ENCODE peak calls at places on chromosomes 7 and 10, in six cellular contexts. L is brain microvascular endothelial cell; O is activated T-helper 1 cell treated with anti-CD3 and anti-CD28 coated beads, Interleukin-12 subunit alpha, Interleukin-12 subunit beta, Interleukin-2, Interleukin-4 antibody, amounts not matched to agents 30 ng/mL and 10 ng/mL and 1 ng/mL, durations not matched to agents 14 hours and 24 hours and 36 hours; B is heart right ventricle; G is NCI-H2081; M is activated CD4-positive, CD25-positive, alpha-beta regulatory T cell. N is an unnamed sample.

GRCh38 chr10:65358565-65358964 is 1567.3 kb upstream of the LRRTM3 start:
- DNase-seq in B (no peak), O (no peak), M (no peak), L (peak), G (no peak), N (no peak)

GRCh38 chr7:17774248-17774647 is 166.0 kb downstream of the SNX13 start:
- DNase-seq in L (peak), B (peak), G (no peak), O (no peak), M (no peak), N (no peak)

GRCh38 chr7:29896685-29897411 is 90.5 kb downstream of the WIPF3 start:
- DNase-seq in M (no peak), B (no peak), L (no peak), G (no peak), O (no peak), N (no peak)

GRCh38 chr7:2775376-2775775 is 68.7 kb downstream of the GNA12 start:
- DNase-seq in G (no peak), B (no peak), L (no peak), O (no peak), M (no peak), N (no peak)

GRCh38 chr10:87956055-87956454 is 92.6 kb downstream of the PTEN start:
- DNase-seq in B (no peak), O (no peak), L (no peak), M (no peak), G (no peak), N (no peak)

GRCh38 chr10:4431114-4431862 is 394.7 kb upstream of the AKR1E2 start:
- DNase-seq in O (no peak), B (no peak), M (no peak), G (no peak), L (peak), N (no peak)

GRCh38 chr10:81002382-81002781 is 464.7 kb downstream of the SH2D4B start:
- DNase-seq in O (no peak), G (no peak), L (no peak), B (no peak), M (no peak), N (no peak)

GRCh38 chr7:123562121-123562520 is 4.5 kb upstream of the NDUFA5 start:
- DNase-seq in G (no peak), O (no peak), B (no peak), L (no peak), M (no peak), N (no peak)

GRCh38 chr7:132465516-132465915 is 110.8 kb downstream of the PLXNA4 start:
- DNase-seq in O (no peak), L (no peak), G (no peak), B (no peak), M (no peak), N (no peak)

GRCh38 chr10:132939957-132940790 is 2.2 kb downstream of the CFAP46 start:
- DNase-seq in M (no peak), L (peak), G (no peak), B (no peak), O (no peak), N (peak)

GRCh38 chr10:81696609-81697388 is 178.2 kb upstream of the NRG3 start:
- DNase-seq in L (no peak), G (no peak), O (no peak), M (no peak), B (no peak), N (peak)

GRCh38 chr10:57694956-57695605 is 572.6 kb downstream of the IPMK start:
- DNase-seq in L (peak), M (no peak), O (no peak), G (peak), B (no peak), N (no peak)

GRCh38 chr7:149854611-149855367 is 16.6 kb downstream of the ZNF862 start:
- DNase-seq in L (peak), O (no peak), G (peak), M (no peak), B (peak), N (no peak)

GRCh38 chr7:95824586-95824985 is 52.2 kb downstream of the DYNC1I1 start:
- DNase-seq in L (no peak), M (no peak), G (no peak), O (no peak), B (no peak), N (no peak)

GRCh38 chr10:81026597-81026996 is 488.9 kb downstream of the SH2D4B start:
- DNase-seq in L (peak), O (no peak), B (no peak), M (no peak), G (no peak), N (no peak)

GRCh38 chr10:46231087-46231486 is 55.7 kb upstream of the ANTXRL start:
- DNase-seq in M (no peak), O (no peak), G (no peak), L (no peak), B (peak), N (no peak)

GRCh38 chr10:100516847-100517246 is 2.8 kb downstream of the SEC31B start:
- DNase-seq in M (no peak), L (no peak), B (no peak), G (no peak), O (no peak), N (no peak)

GRCh38 chr7:149850007-149850594 is 11.9 kb downstream of the ZNF862 start:
- DNase-seq in L (no peak), G (no peak), O (no peak), B (no peak), M (no peak), N (peak)

GRCh38 chr7:80040335-80040734 is 94.3 kb upstream of the GNAI1 start:
- DNase-seq in G (no peak), M (no peak), L (no peak), O (no peak), B (no peak), N (no peak)

GRCh38 chr7:51229620-51230323 is 86.8 kb downstream of the COBL start:
- DNase-seq in M (no peak), O (no peak), B (no peak), G (no peak), L (no peak), N (no peak)

GRCh38 chr7:55348502-55348901 is 16.6 kb upstream of the LANCL2 start:
- DNase-seq in B (no peak), L (peak), O (no peak), G (no peak), M (no peak), N (no peak)

GRCh38 chr10:7561216-7561893 is 105.4 kb downstream of the ITIH5 start:
- DNase-seq in M (no peak), G (peak), L (no peak), O (no peak), B (peak), N (peak)

GRCh38 chr10:66747451-66747850 is 178.4 kb upstream of the LRRTM3 start:
- DNase-seq in B (no peak), O (no peak), L (peak), G (no peak), M (no peak), N (no peak)

GRCh38 chr10:61592581-61592980 is 70.1 kb upstream of the CABCOCO1 start:
- DNase-seq in L (peak), M (no peak), O (no peak), B (no peak), G (no peak), N (no peak)

GRCh38 chr10:75375828-75376227 is 25.7 kb downstream of the ZNF503 start:
- DNase-seq in G (no peak), O (no peak), B (no peak), L (no peak), M (no peak), N (no peak)

GRCh38 chr10:120541971-120542370 is 84.9 kb downstream of the PLPP4 start:
- DNase-seq in L (no peak), O (no peak), M (no peak), B (no peak), G (no peak), N (no peak)

GRCh38 chr10:131677671-131678070 is 223.1 kb upstream of the PPP2R2D start:
- DNase-seq in G (no peak), M (no peak), B (no peak), O (no peak), L (no peak), N (no peak)